ENCODE peak calls at places on chromosomes 5 and 9, in five cellular contexts. One of them, this sample, is unnamed.

GRCh38 chr5:98827161-98827560 is 53.7 kb downstream of the RGMB start:
- DNase-seq in putamen: no peak
- DNase-seq in AG20443: peak
- DNase-seq in tibial artery: no peak
- DNase-seq in C1 segment of cervical spinal cord: no peak
- DNase-seq in this sample: no peak

GRCh38 chr5:56317923-56318561 is 84.9 kb upstream of the ANKRD55 start:
- DNase-seq in putamen: no peak
- DNase-seq in AG20443: no peak
- DNase-seq in tibial artery: no peak
- DNase-seq in C1 segment of cervical spinal cord: no peak
- DNase-seq in this sample: no peak

GRCh38 chr5:80093796-80094195 is 58.6 kb downstream of the THBS4 start:
- DNase-seq in putamen: no peak
- DNase-seq in AG20443: no peak
- DNase-seq in tibial artery: no peak
- DNase-seq in C1 segment of cervical spinal cord: no peak
- DNase-seq in this sample: no peak

GRCh38 chr5:87114631-87115030 is 153.1 kb upstream of the RASA1 start:
- DNase-seq in putamen: no peak
- DNase-seq in AG20443: no peak
- DNase-seq in tibial artery: no peak
- DNase-seq in C1 segment of cervical spinal cord: no peak
- DNase-seq in this sample: no peak

GRCh38 chr5:172496671-172497371 is 42.5 kb upstream of the SH3PXD2B start:
- DNase-seq in putamen: peak
- DNase-seq in AG20443: peak
- DNase-seq in tibial artery: peak
- DNase-seq in C1 segment of cervical spinal cord: peak
- DNase-seq in this sample: peak

GRCh38 chr5:3912790-3913189 is 317.2 kb downstream of the IRX1 start:
- DNase-seq in putamen: no peak
- DNase-seq in AG20443: no peak
- DNase-seq in tibial artery: no peak
- DNase-seq in C1 segment of cervical spinal cord: no peak
- DNase-seq in this sample: no peak

GRCh38 chr9:98176391-98177259 is 15.8 kb downstream of the CORO2A start:
- DNase-seq in putamen: no peak
- DNase-seq in AG20443: no peak
- DNase-seq in tibial artery: peak
- DNase-seq in C1 segment of cervical spinal cord: no peak
- DNase-seq in this sample: no peak

GRCh38 chr5:138336952-138337684 is 948 bp upstream of the FAM53C start:
- DNase-seq in putamen: peak
- DNase-seq in AG20443: peak
- DNase-seq in tibial artery: peak
- DNase-seq in C1 segment of cervical spinal cord: no peak
- DNase-seq in this sample: peak

GRCh38 chr9:78030553-78031270 is 899 bp downstream of the GNAQ start:
- DNase-seq in putamen: peak
- DNase-seq in AG20443: peak
- DNase-seq in tibial artery: peak
- DNase-seq in C1 segment of cervical spinal cord: peak
- DNase-seq in this sample: peak

GRCh38 chr5:82274343-82275266 is 3.5 kb downstream of the RPS23 start:
- DNase-seq in putamen: no peak
- DNase-seq in AG20443: no peak
- DNase-seq in tibial artery: no peak
- DNase-seq in C1 segment of cervical spinal cord: no peak
- DNase-seq in this sample: no peak

GRCh38 chr9:112558476-112558875 is 71.8 kb downstream of the KIAA1958 start:
- DNase-seq in putamen: peak
- DNase-seq in AG20443: peak
- DNase-seq in tibial artery: no peak
- DNase-seq in C1 segment of cervical spinal cord: no peak
- DNase-seq in this sample: no peak

GRCh38 chr9:133506653-133507038 is 18.1 kb downstream of the MYMK start:
- DNase-seq in putamen: no peak
- DNase-seq in AG20443: peak
- DNase-seq in tibial artery: peak
- DNase-seq in C1 segment of cervical spinal cord: no peak
- DNase-seq in this sample: no peak

GRCh38 chr9:10015755-10016154 is 597.0 kb downstream of the PTPRD start:
- DNase-seq in putamen: no peak
- DNase-seq in AG20443: no peak
- DNase-seq in tibial artery: no peak
- DNase-seq in C1 segment of cervical spinal cord: no peak
- DNase-seq in this sample: no peak

GRCh38 chr5:147626494-147626893 is 116.6 kb upstream of the DPYSL3 start:
- DNase-seq in putamen: no peak
- DNase-seq in AG20443: no peak
- DNase-seq in tibial artery: no peak
- DNase-seq in C1 segment of cervical spinal cord: no peak
- DNase-seq in this sample: no peak

GRCh38 chr9:94111446-94111845 is 27.2 kb downstream of the PTPDC1 start:
- DNase-seq in putamen: peak
- DNase-seq in AG20443: no peak
- DNase-seq in tibial artery: no peak
- DNase-seq in C1 segment of cervical spinal cord: no peak
- DNase-seq in this sample: no peak

GRCh38 chr5:119339965-119340364 is 15.9 kb upstream of the TNFAIP8 start:
- DNase-seq in putamen: no peak
- DNase-seq in AG20443: no peak
- DNase-seq in tibial artery: no peak
- DNase-seq in C1 segment of cervical spinal cord: no peak
- DNase-seq in this sample: no peak

GRCh38 chr5:35857606-35858205 is 1.0 kb downstream of the IL7R start:
- DNase-seq in putamen: peak
- DNase-seq in AG20443: peak
- DNase-seq in tibial artery: no peak
- DNase-seq in C1 segment of cervical spinal cord: no peak
- DNase-seq in this sample: no peak

GRCh38 chr5:112689510-112689909 is 48.2 kb upstream of the APC start:
- DNase-seq in putamen: no peak
- DNase-seq in AG20443: peak
- DNase-seq in tibial artery: no peak
- DNase-seq in C1 segment of cervical spinal cord: no peak
- DNase-seq in this sample: no peak

GRCh38 chr5:40679998-40680681 is 425 bp downstream of the PTGER4 start:
- DNase-seq in putamen: no peak
- DNase-seq in AG20443: no peak
- DNase-seq in tibial artery: no peak
- DNase-seq in C1 segment of cervical spinal cord: no peak
- DNase-seq in this sample: no peak

GRCh38 chr9:38107405-38107804 is 38.4 kb upstream of the SHB start:
- DNase-seq in putamen: no peak
- DNase-seq in AG20443: no peak
- DNase-seq in tibial artery: no peak
- DNase-seq in C1 segment of cervical spinal cord: no peak
- DNase-seq in this sample: no peak

GRCh38 chr5:154101184-154101583 is 62.4 kb downstream of the MFAP3 start:
- DNase-seq in putamen: no peak
- DNase-seq in AG20443: no peak
- DNase-seq in tibial artery: no peak
- DNase-seq in C1 segment of cervical spinal cord: no peak
- DNase-seq in this sample: no peak

GRCh38 chr9:17519761-17520160 is 59.1 kb upstream of the SH3GL2 start:
- DNase-seq in putamen: no peak
- DNase-seq in AG20443: no peak
- DNase-seq in tibial artery: no peak
- DNase-seq in C1 segment of cervical spinal cord: no peak
- DNase-seq in this sample: no peak

This sample was measured in hypothalamus.